ENCODE peak calls at places on chromosomes 7 and 10, in seven cellular contexts. B is HCT116, O is HEK293T, A is HepG2, K is K562, N is H1, I is GM12878. S is an unnamed sample.

GRCh38 chr10:24706479-24707118 is 17.1 kb downstream of the ARHGAP21 start:
- DNase-seq in B (no peak), O (peak; percentile 40), A (peak; percentile 63), K (no peak), N (no peak), I (no peak), S (no peak)

GRCh38 chr10:132577350-132578005 is 39.9 kb downstream of the INPP5A start:
- DNase-seq in B (no peak), O (no peak), A (peak; percentile 32), K (no peak), N (no peak), I (no peak), S (no peak)

GRCh38 chr10:18195060-18195799 is 55.0 kb downstream of the CACNB2 start:
- DNase-seq in B (no peak), O (no peak), A (no peak), K (no peak), N (no peak), I (no peak), S (no peak)

GRCh38 chr7:95796617-95797016 is 24.3 kb downstream of the DYNC1I1 start:
- DNase-seq in B (no peak), O (no peak), A (no peak), K (no peak), N (no peak), I (no peak), S (no peak)

GRCh38 chr7:76303057-76303828 is 770 bp downstream of the HSPB1 start:
- DNase-seq in B (peak; percentile 69), O (peak; percentile 81), A (peak; percentile 86), K (peak; percentile 94), N (peak; percentile 93), I (peak; percentile 45), S (peak; percentile 95)

GRCh38 chr7:595621-596010 is 76.0 kb upstream of the PDGFA start:
- DNase-seq in B (no peak), O (no peak), A (no peak), K (no peak), N (no peak), I (no peak), S (no peak)

GRCh38 chr7:94655884-94656657 is at the start of gene SGCE:
- DNase-seq in B (peak; percentile 26), O (peak; percentile 66), A (peak; percentile 65), K (peak; percentile 27), N (peak; percentile 56), I (peak; percentile 28), S (peak; percentile 86)

GRCh38 chr7:17298840-17299476 is 506 bp downstream of the AHR start:
- DNase-seq in B (no peak), O (peak; percentile 33), A (no peak), K (no peak), N (no peak), I (no peak), S (peak; percentile 66)

GRCh38 chr7:122532406-122533269 is 166.3 kb downstream of the RNF133 start:
- DNase-seq in B (peak; percentile 4), O (peak; percentile 7), A (peak; percentile 4), K (peak; percentile 33), N (no peak), I (no peak), S (peak; percentile 19)

GRCh38 chr7:48875300-48875916 is 48.9 kb upstream of the CDC14C start:
- DNase-seq in B (no peak), O (no peak), A (peak; percentile 15), K (no peak), N (peak; percentile 36), I (no peak), S (peak; percentile 61)

GRCh38 chr10:132558516-132559413 is 21.2 kb downstream of the INPP5A start:
- DNase-seq in B (no peak), O (no peak), A (no peak), K (no peak), N (no peak), I (no peak), S (no peak)

GRCh38 chr7:70693690-70694356 is 438.1 kb upstream of the GALNT17 start:
- DNase-seq in B (no peak), O (peak; percentile 66), A (no peak), K (no peak), N (no peak), I (no peak), S (peak; percentile 54)

GRCh38 chr7:1927942-1928341 is 257.9 kb downstream of the ELFN1 start:
- DNase-seq in B (no peak), O (no peak), A (no peak), K (no peak), N (no peak), I (no peak), S (no peak)

GRCh38 chr7:50262916-50263690 is 41.4 kb upstream of the IKZF1 start:
- DNase-seq in B (no peak), O (no peak), A (no peak), K (no peak), N (no peak), I (no peak), S (no peak)

GRCh38 chr10:56585447-56586171 is 224.6 kb upstream of the ZWINT start:
- DNase-seq in B (no peak), O (no peak), A (no peak), K (no peak), N (no peak), I (no peak), S (no peak)

GRCh38 chr10:56583316-56583715 is 222.3 kb upstream of the ZWINT start:
- DNase-seq in B (no peak), O (no peak), A (no peak), K (no peak), N (no peak), I (no peak), S (no peak)

DNA sequence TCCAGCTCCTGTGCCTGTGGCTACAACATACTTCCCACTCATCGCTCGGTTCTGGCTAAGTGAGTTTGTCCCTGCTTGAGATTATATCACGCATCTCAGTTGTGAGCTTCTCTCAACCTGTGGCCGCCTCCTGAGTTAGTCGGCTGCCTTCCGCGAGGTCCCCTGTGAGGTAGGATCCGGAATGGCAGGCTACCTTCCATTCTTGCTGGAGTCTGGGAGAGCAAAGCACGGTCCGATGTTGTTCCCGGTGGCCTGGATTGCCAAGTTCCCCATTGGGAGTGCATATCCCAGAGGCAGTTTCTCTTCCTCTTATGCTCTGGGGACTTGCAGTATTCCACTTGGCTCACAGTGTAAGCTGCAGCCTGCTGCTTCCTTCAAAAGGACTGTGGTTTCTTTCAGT is 225.3 kb upstream of the ZWINT start:
- DNase-seq in B (no peak), O (no peak), A (no peak), K (no peak), N (no peak), I (no peak), S (peak; percentile 51)
- TF ChIP-seq SP1 in B (no peak), O (no peak), A (no peak), K (no peak), N (no peak), I (no peak), S (no peak)

GRCh38 chr10:100506596-100507356 is 12.9 kb downstream of the SEC31B start:
- DNase-seq in B (no peak), O (no peak), A (no peak), K (no peak), N (no peak), I (no peak), S (no peak)
- TF ChIP-seq SP1 in B (no peak), O (no peak), A (no peak), K (no peak), N (no peak), I (no peak), S (no peak)

DNA sequence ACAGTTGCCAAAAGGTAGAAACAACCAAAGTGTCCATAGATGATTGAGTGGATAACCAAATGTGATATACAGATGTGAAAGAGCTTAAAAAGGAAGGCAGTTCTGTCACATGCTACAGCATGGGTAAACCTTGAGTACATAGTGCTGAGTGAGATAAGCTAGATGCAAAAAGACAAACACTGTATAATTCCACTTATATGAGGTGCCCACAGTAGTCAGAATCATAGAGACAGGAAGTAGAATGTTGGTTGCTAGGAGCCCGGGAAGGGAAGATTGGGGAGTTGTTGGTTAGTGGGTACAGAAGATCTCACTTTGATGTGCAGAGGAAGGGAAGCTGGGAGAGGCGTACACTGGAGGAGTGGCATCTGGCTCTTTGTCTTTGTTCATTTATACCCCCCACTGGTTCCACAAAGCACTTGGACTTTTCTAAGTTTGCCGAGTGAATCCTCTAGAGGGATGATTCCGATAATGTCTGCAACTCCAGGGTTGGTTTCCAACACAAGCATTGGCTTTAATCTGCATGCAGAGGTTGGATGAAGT is 39.4 kb downstream of the TSPAN14 start:
- DNase-seq in B (no peak), O (no peak), A (peak; percentile 89), K (no peak), N (no peak), I (no peak), S (no peak)
- TF ChIP-seq SP1 in B (no peak), O (no peak), A (no peak), K (no peak), N (no peak), I (no peak), S (no peak)

DNA sequence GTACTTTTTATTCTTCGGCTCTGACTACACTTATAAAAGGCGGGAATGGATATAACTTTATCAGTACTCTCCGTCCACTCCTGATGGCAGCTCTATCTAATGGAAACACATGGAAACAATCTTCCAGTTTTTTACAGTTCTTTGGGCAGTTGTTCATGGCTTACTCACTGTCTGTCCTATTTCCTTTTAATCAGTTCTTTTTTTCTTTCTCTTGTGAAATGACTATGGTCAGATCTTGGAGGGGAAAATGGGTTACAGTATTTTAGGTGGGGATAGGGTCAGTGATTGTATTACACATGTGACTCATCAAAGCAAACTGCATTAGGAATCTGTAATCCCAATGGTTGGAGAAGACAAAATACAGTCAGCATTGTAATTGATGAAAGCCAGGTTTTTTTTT is 112.4 kb downstream of the BICC1 start:
- DNase-seq in B (no peak), O (no peak), A (peak; percentile 6), K (no peak), N (no peak), I (no peak), S (no peak)
- TF ChIP-seq SP1 in B (no peak), O (no peak), A (no peak), K (no peak), N (no peak), I (no peak), S (no peak)

S was measured in WTC11.